ENCODE peak calls at places on chromosomes 16 and 17, in ten cellular contexts. P is body of pancreas; L is Peyer's patch; B is stimulated activated CD8-positive, alpha-beta memory T cell treated with anti-CD3 and anti-CD28 coated beads, Interleukin-4, amount 100 ng/mL, for 24 hours; Q is stimulated activated CD4-positive, alpha-beta T cell treated with anti-CD3 and anti-CD28 coated beads, Interleukin-2, amount 100 ng/mL, for 4 hours; W is T-helper 1 cell; O is nephron progenitor cell; C is activated T-helper 1 cell treated with anti-CD3 and anti-CD28 coated beads, Interleukin-2, amount 50 U/mL, for 16 hours; X is aorta; F is activated effector memory CD4-positive, alpha-beta T cell treated with anti-CD3 and anti-CD28 coated beads, Interleukin-2, amount 50 U/mL, for 16 hours. J is an unnamed sample.
A peak's percentile ranks its signal among the peaks of the same experiment; 100 is the strongest.

GRCh38 chr17:2177235-2177811 is 122.4 kb downstream of the HIC1 start:
- DNase-seq in X (no peak), L (no peak), C (no peak), O (no peak), F (no peak), Q (no peak), B (no peak), W (no peak), P (no peak), J (no peak)

GRCh38 chr17:58710948-58711552 is 18.6 kb downstream of the RAD51C start:
- DNase-seq in C (no peak), P (peak; percentile 40), Q (peak; percentile 37), B (peak; percentile 6), F (no peak), X (no peak), W (no peak), O (peak; percentile 46), L (no peak), J (no peak)

GRCh38 chr17:78917451-78918307 is 7.5 kb downstream of the TIMP2 start:
- DNase-seq in L (no peak), P (no peak), X (no peak), C (no peak), W (no peak), Q (no peak), B (no peak), O (no peak), F (no peak), J (no peak)

GRCh38 chr16:66585477-66586239 is 6.4 kb downstream of the CMTM2 start:
- DNase-seq in L (no peak), B (no peak), O (no peak), Q (no peak), X (no peak), W (no peak), P (no peak), F (no peak), C (no peak), J (no peak)

GRCh38 chr16:31674686-31675085 is 147.0 kb downstream of the AHSP start:
- DNase-seq in B (no peak), X (no peak), P (no peak), F (no peak), O (no peak), W (no peak), L (no peak), C (no peak), Q (no peak), J (no peak)

GRCh38 chr17:8121531-8122390 is 2.1 kb downstream of the HES7 start:
- DNase-seq in X (peak; percentile 87), C (no peak), P (peak; percentile 42), F (peak; percentile 77), B (no peak), L (peak; percentile 65), O (peak; percentile 84), W (no peak), Q (no peak), J (peak; percentile 67)

GRCh38 chr17:41718287-41718645 is 6.1 kb downstream of the GAST start:
- DNase-seq in F (no peak), Q (no peak), W (no peak), B (no peak), P (no peak), L (no peak), X (no peak), C (no peak), O (no peak), J (no peak)

GRCh38 chr17:17376362-17376761 is 73.2 kb downstream of the NT5M start:
- DNase-seq in W (no peak), B (no peak), L (no peak), P (no peak), X (peak; percentile 28), O (no peak), Q (no peak), C (no peak), F (no peak), J (no peak)

GRCh38 chr17:41492771-41493170 is 3.1 kb upstream of the KRT36 start:
- DNase-seq in X (peak; percentile 41), W (no peak), B (no peak), Q (no peak), L (peak; percentile 50), F (no peak), C (no peak), P (no peak), O (no peak), J (no peak)

GRCh38 chr16:188674-189073 is 8.4 kb downstream of the HBQ1 start:
- DNase-seq in P (no peak), B (no peak), L (no peak), C (no peak), X (no peak), O (no peak), F (peak; percentile 67), Q (no peak), W (no peak), J (no peak)

GRCh38 chr17:7544911-7545310 is 3.9 kb upstream of the TNFSF12 start:
- DNase-seq in F (no peak), X (peak; percentile 20), C (no peak), O (no peak), L (no peak), Q (no peak), W (no peak), P (no peak), B (no peak), J (no peak)

GRCh38 chr16:89014611-89015230 is 37.7 kb upstream of the CBFA2T3 start:
- DNase-seq in C (no peak), W (no peak), F (no peak), X (no peak), O (no peak), Q (no peak), P (no peak), L (no peak), B (no peak), J (no peak)

GRCh38 chr17:49180303-49180702 is 30.1 kb downstream of the GNGT2 start:
- DNase-seq in Q (peak; percentile 30), X (peak; percentile 88), O (peak; percentile 72), P (peak; percentile 71), C (peak; percentile 33), F (peak; percentile 88), B (peak; percentile 48), L (peak; percentile 63), W (peak; percentile 25), J (peak; percentile 50)

GRCh38 chr16:79610771-79611170 is 10.2 kb upstream of the MAF start:
- DNase-seq in P (no peak), F (no peak), B (no peak), C (no peak), L (no peak), O (no peak), W (no peak), Q (no peak), X (no peak), J (no peak)

GRCh38 chr17:15091825-15092224 is 173.3 kb downstream of the PMP22 start:
- DNase-seq in Q (no peak), F (no peak), O (no peak), P (no peak), W (no peak), L (no peak), X (no peak), B (no peak), C (no peak), J (no peak)

GRCh38 chr16:82031116-82032084 is 3.7 kb upstream of the HSD17B2 start:
- DNase-seq in F (no peak), W (no peak), O (no peak), X (no peak), Q (no peak), B (no peak), L (no peak), P (no peak), C (no peak), J (no peak)

GRCh38 chr16:27248036-27248435 is 20.5 kb downstream of the NSMCE1 start:
- DNase-seq in P (no peak), F (no peak), L (no peak), C (no peak), X (no peak), W (no peak), O (no peak), B (no peak), Q (no peak), J (no peak)

GRCh38 chr16:53816211-53816610 is 112.3 kb downstream of the FTO start:
- DNase-seq in F (no peak), Q (no peak), B (no peak), X (no peak), W (no peak), L (no peak), C (no peak), P (no peak), O (no peak), J (no peak)

GRCh38 chr16:72203401-72203800 is 31.4 kb upstream of the PMFBP1 start:
- DNase-seq in Q (no peak), X (no peak), B (no peak), O (no peak), P (no peak), W (no peak), F (no peak), L (no peak), C (no peak), J (no peak)

GRCh38 chr16:87701505-87701921 is 64.3 kb downstream of the KLHDC4 start:
- DNase-seq in X (no peak), O (no peak), F (no peak), L (no peak), Q (no peak), B (no peak), W (no peak), P (no peak), C (no peak), J (no peak)

GRCh38 chr17:74354123-74354522 is 7.5 kb downstream of the BTBD17 start:
- DNase-seq in B (peak; percentile 37), W (no peak), F (peak; percentile 82), L (peak; percentile 70), Q (no peak), C (peak; percentile 18), O (peak; percentile 85), P (no peak), X (no peak), J (no peak)

GRCh38 chr17:41486809-41487530 is 2.7 kb downstream of the KRT36 start:
- DNase-seq in B (peak; percentile 22), W (no peak), F (peak; percentile 72), Q (peak; percentile 13), X (peak; percentile 82), L (peak; percentile 80), P (peak; percentile 53), C (no peak), O (peak; percentile 52), J (no peak)

GRCh38 chr17:80471922-80472321 is 4.5 kb downstream of the NPTX1 start:
- DNase-seq in B (no peak), O (no peak), P (no peak), Q (peak; percentile 33), W (no peak), L (no peak), F (no peak), X (no peak), C (no peak), J (no peak)

GRCh38 chr17:72152392-72152727 is 31.5 kb downstream of the SOX9 start:
- DNase-seq in B (no peak), Q (no peak), X (no peak), O (no peak), P (no peak), F (no peak), C (no peak), L (no peak), W (no peak), J (no peak)

GRCh38 chr16:57152096-57153093 is 33.4 kb downstream of the PSME3IP1 start:
- DNase-seq in L (no peak), X (no peak), F (no peak), O (no peak), P (no peak), C (no peak), Q (no peak), W (no peak), B (no peak), J (no peak)

GRCh38 chr17:82752371-82753200 is 721 bp downstream of the TBCD start:
- DNase-seq in Q (no peak), P (no peak), L (no peak), F (no peak), W (no peak), O (peak; percentile 60), C (no peak), B (no peak), X (no peak), J (no peak)

GRCh38 chr17:51487947-51488346 is 227.6 kb downstream of the UTP18 start:
- DNase-seq in W (no peak), B (no peak), F (peak; percentile 64), Q (peak; percentile 34), L (no peak), C (no peak), X (no peak), O (peak; percentile 16), P (peak; percentile 10), J (no peak)

GRCh38 chr17:32504166-32504990 is 17.6 kb downstream of the CDK5R1 start:
- DNase-seq in X (no peak), O (no peak), B (no peak), P (no peak), L (peak; percentile 48), F (peak; percentile 74), Q (no peak), W (no peak), C (no peak), J (no peak)